ENCODE peak calls at places on chromosomes 3 and 15, in four cellular contexts. One of them, this sample, is unnamed.
A peak's percentile ranks its signal among the peaks of the same experiment; 100 is the strongest.

GRCh38 chr3:156787015-156787414 is 39.1 kb upstream of the LEKR1 start:
- DNase-seq in psoas muscle: no peak
- DNase-seq in dorsolateral prefrontal cortex: no peak
- DNase-seq in WERI-Rb-1: peak; percentile 58
- DNase-seq in this sample: no peak

GRCh38 chr15:38440353-38441129 is 13.4 kb upstream of the FAM98B start:
- DNase-seq in psoas muscle: no peak
- DNase-seq in dorsolateral prefrontal cortex: no peak
- DNase-seq in WERI-Rb-1: peak; percentile 59
- DNase-seq in this sample: peak; percentile 36

GRCh38 chr3:81549388-81549787 is 212.1 kb downstream of the GBE1 start:
- DNase-seq in psoas muscle: no peak
- DNase-seq in dorsolateral prefrontal cortex: no peak
- DNase-seq in WERI-Rb-1: no peak
- DNase-seq in this sample: no peak

GRCh38 chr15:62894322-62895085 is 148.0 kb upstream of the TPM1 start:
- DNase-seq in psoas muscle: no peak
- DNase-seq in dorsolateral prefrontal cortex: no peak
- DNase-seq in WERI-Rb-1: no peak
- DNase-seq in this sample: peak; percentile 25

GRCh38 chr15:51368307-51368706 is 26.9 kb downstream of the GLDN start:
- DNase-seq in psoas muscle: no peak
- DNase-seq in dorsolateral prefrontal cortex: no peak
- DNase-seq in WERI-Rb-1: no peak
- DNase-seq in this sample: no peak

GRCh38 chr3:37375184-37376120 is 201.1 kb upstream of the LRRFIP2 start:
- DNase-seq in psoas muscle: no peak
- DNase-seq in dorsolateral prefrontal cortex: no peak
- DNase-seq in WERI-Rb-1: no peak
- DNase-seq in this sample: no peak

GRCh38 chr3:14298442-14298841 is 104.0 kb upstream of the SLC6A6 start:
- DNase-seq in psoas muscle: no peak
- DNase-seq in dorsolateral prefrontal cortex: no peak
- DNase-seq in WERI-Rb-1: no peak
- DNase-seq in this sample: no peak

GRCh38 chr3:46835059-46835458 is 28.2 kb downstream of the MYL3 start:
- DNase-seq in psoas muscle: no peak
- DNase-seq in dorsolateral prefrontal cortex: no peak
- DNase-seq in WERI-Rb-1: no peak
- DNase-seq in this sample: no peak

GRCh38 chr3:839981-840380 is 252.8 kb upstream of the CNTN6 start:
- DNase-seq in psoas muscle: no peak
- DNase-seq in dorsolateral prefrontal cortex: no peak
- DNase-seq in WERI-Rb-1: no peak
- DNase-seq in this sample: no peak

DNA sequence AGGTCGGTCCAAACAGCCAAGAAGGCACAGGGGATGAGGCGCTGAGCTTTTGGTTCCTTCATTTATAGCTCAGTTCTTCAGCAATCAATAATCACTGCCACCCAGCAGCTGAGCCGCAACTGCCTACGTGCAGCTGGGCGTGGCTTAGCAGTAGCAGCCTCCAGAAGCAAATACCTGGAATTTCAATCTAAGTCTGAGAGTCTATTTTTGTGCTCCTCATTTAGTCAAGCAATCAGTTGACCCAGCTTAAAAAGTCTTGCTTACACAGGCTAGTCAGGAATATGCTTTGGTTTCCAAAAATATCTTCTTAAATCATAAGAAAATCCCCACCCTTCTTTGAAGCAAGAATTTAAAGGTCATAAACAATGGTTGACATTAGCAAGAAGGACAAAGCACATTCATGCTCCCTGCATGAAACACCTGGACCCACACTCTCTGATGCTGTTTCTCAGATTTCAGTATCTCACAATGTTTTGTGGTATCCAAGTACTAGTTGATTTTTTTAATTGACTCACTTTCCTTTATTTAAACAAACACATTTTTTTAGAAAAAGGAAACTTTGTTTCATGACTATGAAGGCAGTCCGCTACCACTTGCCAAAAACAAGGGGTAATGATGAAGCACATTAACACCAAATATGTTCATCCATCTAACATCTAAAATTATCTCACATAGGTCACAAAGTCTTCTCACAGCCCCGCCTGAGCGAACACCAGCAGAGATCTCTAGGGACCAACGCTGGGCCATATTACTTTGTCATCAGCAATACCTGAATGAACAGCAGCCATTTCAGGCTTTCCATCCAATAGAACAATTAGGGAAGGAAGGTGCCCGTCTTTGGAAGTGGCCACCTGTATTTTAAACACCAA is 106.1 kb downstream of the OXNAD1 start:
- DNase-seq in psoas muscle: no peak
- DNase-seq in dorsolateral prefrontal cortex: no peak
- DNase-seq in WERI-Rb-1: peak; percentile 15
- DNase-seq in this sample: no peak
- H3K4me3 ChIP-seq in psoas muscle: peak overlapping the region; percentile 0
- H3K4me3 ChIP-seq in dorsolateral prefrontal cortex: no peak overlapping the region
- H3K4me3 ChIP-seq in WERI-Rb-1: no peak overlapping the region
- H3K4me3 ChIP-seq in this sample: no peak overlapping the region

GRCh38 chr3:195124378-195124985 is 146.5 kb downstream of the XXYLT1 start:
- DNase-seq in psoas muscle: no peak
- DNase-seq in dorsolateral prefrontal cortex: no peak
- DNase-seq in WERI-Rb-1: no peak
- DNase-seq in this sample: no peak
- H3K27ac ChIP-seq in psoas muscle: no peak overlapping the region
- H3K27ac ChIP-seq in dorsolateral prefrontal cortex: no peak overlapping the region
- H3K27ac ChIP-seq in WERI-Rb-1: no peak overlapping the region
- H3K27ac ChIP-seq in this sample: no peak overlapping the region

DNA sequence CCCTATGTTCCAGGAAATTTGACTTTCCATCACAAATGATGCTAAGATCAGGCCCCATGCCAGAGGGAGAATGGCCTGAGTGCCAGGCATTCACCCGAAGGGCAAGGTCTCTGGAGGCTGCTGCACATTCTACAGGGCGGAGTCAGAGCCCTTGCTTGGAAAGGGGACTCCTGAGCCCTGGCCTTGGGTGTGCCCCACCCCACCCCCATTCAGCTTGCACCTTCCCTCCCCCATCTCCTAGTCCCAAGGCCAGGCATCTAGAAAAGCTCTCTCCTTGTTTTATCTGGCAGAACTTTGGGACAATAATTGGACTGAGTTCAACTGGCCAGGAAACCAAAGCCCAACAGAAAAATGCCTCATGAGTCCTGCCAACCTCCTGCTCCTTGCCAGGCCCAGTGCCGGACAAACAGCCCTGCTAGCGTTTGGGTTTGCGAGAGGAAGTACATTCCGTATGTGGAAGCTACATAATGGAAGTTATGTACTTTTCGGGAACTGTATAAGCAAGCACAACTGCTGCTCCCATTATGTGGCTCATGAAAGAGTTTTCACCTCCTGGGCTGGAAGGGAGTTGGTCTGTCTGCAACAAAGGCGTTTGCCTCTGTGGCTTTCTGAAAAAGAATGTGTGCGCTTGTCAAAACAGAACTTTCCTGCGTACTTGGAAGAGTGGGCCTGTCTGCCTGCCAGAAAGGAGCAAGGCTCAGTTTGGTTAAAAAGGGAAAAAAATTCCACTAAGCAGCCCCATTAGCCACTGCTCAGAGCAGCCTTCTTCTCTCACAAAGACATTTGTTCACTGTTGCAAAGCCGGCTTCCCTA is 321.4 kb upstream of the CTNNB1 start:
- DNase-seq in psoas muscle: peak; percentile 59
- DNase-seq in dorsolateral prefrontal cortex: no peak
- DNase-seq in WERI-Rb-1: no peak
- DNase-seq in this sample: peak; percentile 52
- H3K4me3 ChIP-seq in psoas muscle: peak overlapping the region; percentile 2
- H3K4me3 ChIP-seq in dorsolateral prefrontal cortex: no peak overlapping the region
- H3K4me3 ChIP-seq in WERI-Rb-1: no peak overlapping the region
- H3K4me3 ChIP-seq in this sample: no peak overlapping the region

DNA sequence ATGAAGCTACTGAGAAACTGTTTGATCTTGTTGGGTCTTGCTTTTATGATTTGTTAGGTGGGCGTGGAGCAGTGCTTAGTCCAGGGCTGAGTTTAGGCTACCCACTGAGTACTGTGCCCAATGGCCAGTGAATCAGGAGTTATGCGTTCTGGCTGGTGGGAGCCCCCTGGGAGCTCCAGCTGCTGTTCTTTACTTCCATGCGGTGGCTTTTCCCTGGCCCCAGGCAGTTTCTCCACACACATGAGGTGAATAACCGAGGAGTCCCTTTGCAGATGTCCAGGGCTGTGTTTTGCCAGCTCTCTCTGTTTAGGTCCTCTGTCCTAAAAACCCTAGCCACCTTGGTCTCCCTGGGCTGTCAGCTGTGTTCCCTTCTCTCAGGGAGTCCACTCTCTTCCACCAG is 106.5 kb downstream of the KLF13 start:
- DNase-seq in psoas muscle: no peak
- DNase-seq in dorsolateral prefrontal cortex: no peak
- DNase-seq in WERI-Rb-1: no peak
- DNase-seq in this sample: no peak
- H3K27ac ChIP-seq in psoas muscle: no peak overlapping the region
- H3K27ac ChIP-seq in dorsolateral prefrontal cortex: no peak overlapping the region
- H3K27ac ChIP-seq in WERI-Rb-1: no peak overlapping the region
- H3K27ac ChIP-seq in this sample: no peak overlapping the region

DNA sequence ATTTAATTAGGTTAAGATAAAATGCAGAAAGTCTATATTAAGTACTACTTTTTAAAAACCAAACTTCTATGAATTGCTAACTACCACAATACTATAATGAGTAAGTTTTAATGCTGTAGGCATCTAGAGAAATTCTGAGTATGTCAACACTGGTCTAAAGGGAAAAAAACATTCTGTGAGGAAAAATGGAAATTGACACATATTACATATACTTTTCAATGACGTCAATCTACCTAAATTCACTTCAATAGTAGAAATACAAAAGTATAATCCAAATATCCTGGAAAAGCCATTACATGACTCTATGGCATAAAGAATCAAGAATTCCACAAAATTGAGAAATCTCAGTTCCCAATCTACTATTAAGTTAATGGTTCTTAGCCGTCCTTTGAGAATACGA is 2.2 kb downstream of the SECISBP2L start:
- DNase-seq in psoas muscle: no peak
- DNase-seq in dorsolateral prefrontal cortex: no peak
- DNase-seq in WERI-Rb-1: no peak
- DNase-seq in this sample: no peak
- H3K4me3 ChIP-seq in psoas muscle: peak overlapping the region; percentile 95
- H3K4me3 ChIP-seq in dorsolateral prefrontal cortex: peak overlapping the region; percentile 99
- H3K4me3 ChIP-seq in WERI-Rb-1: no peak overlapping the region
- H3K4me3 ChIP-seq in this sample: no peak overlapping the region

DNA sequence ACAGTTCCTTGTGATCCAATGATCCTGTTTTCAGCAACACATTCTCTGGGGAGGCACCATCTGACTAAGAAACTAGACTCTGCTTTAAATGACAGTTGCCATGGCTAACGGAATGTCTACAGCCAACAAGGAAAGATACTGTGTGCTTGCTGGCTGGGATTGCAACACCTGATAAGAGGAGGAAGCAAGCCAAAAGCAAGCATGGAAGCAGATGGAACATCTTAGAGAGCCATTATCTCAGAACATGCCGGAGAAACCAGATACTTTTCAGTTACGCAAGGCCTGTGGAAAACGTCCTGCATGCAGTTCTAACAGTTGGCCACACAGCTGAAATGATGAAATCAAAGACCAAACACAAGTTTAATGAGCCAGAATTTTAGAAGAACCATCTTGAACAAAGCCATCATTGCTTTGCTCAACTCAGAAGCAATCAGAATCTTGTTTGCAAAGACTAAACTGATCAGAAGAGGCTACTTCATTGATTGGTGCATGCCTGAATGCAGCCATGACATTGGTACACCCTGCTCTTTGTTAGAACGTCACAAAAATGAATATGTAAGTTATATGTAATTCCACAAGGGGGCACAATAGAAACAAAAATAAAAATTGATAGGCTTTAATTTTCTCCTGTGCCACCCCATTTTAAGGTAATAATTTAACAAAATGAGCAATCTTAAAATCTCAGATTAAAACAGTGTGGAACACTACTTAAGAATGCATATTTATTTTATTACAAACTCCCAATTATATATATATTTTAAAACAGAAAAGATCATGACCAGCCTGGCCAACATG is 50.8 kb downstream of the GXYLT2 start:
- DNase-seq in psoas muscle: peak; percentile 37
- DNase-seq in dorsolateral prefrontal cortex: no peak
- DNase-seq in WERI-Rb-1: no peak
- DNase-seq in this sample: peak; percentile 54
- H3K27ac ChIP-seq in psoas muscle: no peak overlapping the region
- H3K27ac ChIP-seq in dorsolateral prefrontal cortex: peak overlapping the region; percentile 82
- H3K27ac ChIP-seq in WERI-Rb-1: peak overlapping the region; percentile 14
- H3K27ac ChIP-seq in this sample: no peak overlapping the region

GRCh38 chr3:13019243-13019701 is 54.0 kb downstream of the IQSEC1 start:
- DNase-seq in psoas muscle: peak; percentile 78
- DNase-seq in dorsolateral prefrontal cortex: no peak
- DNase-seq in WERI-Rb-1: no peak
- DNase-seq in this sample: no peak
- H3K4me3 ChIP-seq in psoas muscle: peak overlapping the region; percentile 28
- H3K4me3 ChIP-seq in dorsolateral prefrontal cortex: no peak overlapping the region
- H3K4me3 ChIP-seq in WERI-Rb-1: no peak overlapping the region
- H3K4me3 ChIP-seq in this sample: no peak overlapping the region